ENCODE peak calls at places on chromosomes 11 and 22, in nine cellular contexts. F is A172, O is stromal cell of bone marrow, M is osteocyte, J is posterior vena cava, R is NCI-H1092, Z is MM.1S, N is spleen, B is T-helper 9 cell. C is an unnamed sample.

GRCh38 chr22:23911318-23911980 is 17.3 kb downstream of the MIF start:
- DNase-seq in Z (no peak), J (no peak), O (no peak), F (no peak), M (no peak), R (no peak), N (no peak), B (no peak), C (no peak)

GRCh38 chr22:44403930-44404329 is 91.2 kb upstream of the SHISAL1 start:
- DNase-seq in O (no peak), J (peak; percentile 34), B (no peak), N (peak; percentile 56), R (no peak), Z (no peak), F (no peak), M (no peak), C (no peak)

GRCh38 chr11:59550368-59550841 is 39.1 kb downstream of the OR4D9 start:
- DNase-seq in O (peak; percentile 72), N (peak; percentile 95), R (peak; percentile 96), F (peak; percentile 95), B (peak; percentile 70), J (peak; percentile 89), Z (peak; percentile 95), M (peak; percentile 94), C (peak; percentile 99)

GRCh38 chr11:83724704-83725114 is 438.5 kb upstream of the CCDC90B start:
- DNase-seq in M (no peak), N (no peak), Z (no peak), J (no peak), R (no peak), F (no peak), B (no peak), O (peak; percentile 8), C (no peak)

GRCh38 chr11:18608373-18608772 is 8.8 kb downstream of the MISFA start:
- DNase-seq in M (no peak), Z (no peak), O (no peak), R (no peak), F (no peak), B (no peak), J (no peak), N (no peak), C (no peak)

GRCh38 chr11:57502376-57502775 is 13.1 kb downstream of the SLC43A1 start:
- DNase-seq in Z (no peak), N (no peak), O (no peak), R (no peak), J (no peak), F (no peak), M (no peak), B (no peak), C (no peak)

GRCh38 chr11:102560555-102561011 is 30.0 kb upstream of the MMP7 start:
- DNase-seq in Z (peak; percentile 83), N (no peak), F (peak; percentile 19), R (no peak), O (peak; percentile 48), J (no peak), B (no peak), M (no peak), C (peak; percentile 55)

GRCh38 chr11:129788278-129788677 is 27.4 kb upstream of the TMEM45B start:
- DNase-seq in B (no peak), N (no peak), O (no peak), F (no peak), M (no peak), R (no peak), J (no peak), Z (no peak), C (no peak)

GRCh38 chr11:8019671-8020597 is 32.8 kb downstream of the EIF3F start:
- DNase-seq in O (no peak), B (peak; percentile 22), J (peak; percentile 81), R (no peak), M (peak; percentile 84), Z (no peak), F (no peak), N (no peak), C (no peak)

GRCh38 chr11:134615041-134615615 is 203.1 kb upstream of the B3GAT1 start:
- DNase-seq in R (no peak), Z (no peak), J (no peak), O (no peak), F (no peak), B (no peak), M (peak; percentile 69), N (no peak), C (no peak)